ENCODE peak calls at places on chromosomes 13 and 19, in five cellular contexts. A is Panc1, S is HCT116, G is transverse colon, L is stomach. T is an unnamed sample.

GRCh38 chr13:85170372-85170771 is 628.8 kb downstream of the SLITRK6 start:
- DNase-seq in A (no peak), S (no peak), G (no peak), L (no peak), T (no peak)

GRCh38 chr19:54928299-54928698 is 19.0 kb downstream of the NLRP7 start:
- DNase-seq in A (no peak), S (peak; percentile 6), G (no peak), L (no peak), T (no peak)

GRCh38 chr13:20525144-20525600 is 485 bp downstream of the CRYL1 start:
- DNase-seq in A (no peak), S (no peak), G (peak; percentile 57), L (peak; percentile 41), T (no peak)

GRCh38 chr13:88103824-88104223 is 432.7 kb downstream of the SLITRK5 start:
- DNase-seq in A (no peak), S (no peak), G (no peak), L (no peak), T (no peak)

GRCh38 chr19:50646074-50646807 is 3.0 kb upstream of the C19orf81 start:
- DNase-seq in A (no peak), S (peak; percentile 48), G (no peak), L (no peak), T (no peak)

GRCh38 chr13:72698164-72698563 is 29.3 kb downstream of the MZT1 start:
- DNase-seq in A (no peak), S (no peak), G (no peak), L (no peak), T (no peak)

GRCh38 chr19:955803-956746 is 28.1 kb upstream of the WDR18 start:
- DNase-seq in A (no peak), S (no peak), G (peak; percentile 41), L (no peak), T (no peak)

GRCh38 chr13:86918682-86919081 is 752.5 kb upstream of the SLITRK5 start:
- DNase-seq in A (no peak), S (no peak), G (no peak), L (no peak), T (no peak)

GRCh38 chr13:113033498-113033897 is 64.5 kb downstream of the MCF2L start:
- DNase-seq in A (no peak), S (no peak), G (no peak), L (no peak), T (no peak)

GRCh38 chr19:39264306-39265290 is 3.6 kb upstream of the IFNL2 start:
- DNase-seq in A (no peak), S (no peak), G (no peak), L (no peak), T (no peak)

GRCh38 chr13:72390909-72391308 is 336.5 kb downstream of the MZT1 start:
- DNase-seq in A (no peak), S (peak; percentile 48), G (no peak), L (no peak), T (no peak)

GRCh38 chr19:17248011-17248776 is 2.5 kb upstream of the NR2F6 start:
- DNase-seq in A (no peak), S (no peak), G (peak; percentile 73), L (peak; percentile 60), T (no peak)

GRCh38 chr13:114078501-114079451 is 53.6 kb downstream of the RASA3 start:
- DNase-seq in A (no peak), S (no peak), G (peak; percentile 63), L (peak; percentile 36), T (no peak)

GRCh38 chr13:112346899-112347229 is 29.3 kb upstream of the SPACA7 start:
- DNase-seq in A (no peak), S (no peak), G (no peak), L (no peak), T (no peak)

GRCh38 chr13:110012102-110012739 is 225.8 kb upstream of the IRS2 start:
- DNase-seq in A (no peak), S (peak; percentile 60), G (no peak), L (no peak), T (no peak)

GRCh38 chr19:51181913-51182419 is 39.9 kb downstream of the SIGLEC7 start:
- DNase-seq in A (no peak), S (no peak), G (no peak), L (no peak), T (no peak)

GRCh38 chr19:6062961-6063575 is 47.2 kb downstream of the RFX2 start:
- DNase-seq in A (no peak), S (no peak), G (peak; percentile 8), L (no peak), T (no peak)

GRCh38 chr13:88979465-88980180 is 1308.5 kb downstream of the SLITRK5 start:
- DNase-seq in A (no peak), S (no peak), G (no peak), L (no peak), T (no peak)

GRCh38 chr13:65656740-65657329 is 1573.3 kb downstream of the PCDH9 start:
- DNase-seq in A (no peak), S (no peak), G (no peak), L (no peak), T (no peak)

GRCh38 chr13:110276553-110276950 is 30.4 kb downstream of the COL4A1 start:
- DNase-seq in A (no peak), S (no peak), G (no peak), L (no peak), T (no peak)

GRCh38 chr13:95723428-95723827 is 46.5 kb downstream of the DNAJC3 start:
- DNase-seq in A (no peak), S (no peak), G (no peak), L (no peak), T (no peak)

GRCh38 chr19:50460161-50460765 is 16.0 kb upstream of the EMC10 start:
- DNase-seq in A (no peak), S (no peak), G (no peak), L (no peak), T (no peak)

GRCh38 chr13:71880753-71881541 is 13.9 kb upstream of the DACH1 start:
- DNase-seq in A (no peak), S (no peak), G (no peak), L (no peak), T (no peak)

GRCh38 chr13:27583645-27584044 is 36.7 kb downstream of the LNX2 start:
- DNase-seq in A (no peak), S (no peak), G (no peak), L (no peak), T (no peak)

GRCh38 chr19:39154626-39155100 is 29.1 kb downstream of the PAK4 start:
- DNase-seq in A (no peak), S (peak; percentile 38), G (peak; percentile 67), L (peak; percentile 85), T (peak; percentile 85)

GRCh38 chr13:106243011-106243410 is 292.5 kb downstream of the EFNB2 start:
- DNase-seq in A (no peak), S (no peak), G (no peak), L (no peak), T (no peak)

GRCh38 chr13:40564342-40564997 is 102.0 kb downstream of the FOXO1 start:
- DNase-seq in A (no peak), S (no peak), G (no peak), L (no peak), T (no peak)

GRCh38 chr19:46635920-46636761 is at the start of gene GNG8:
- DNase-seq in A (no peak), S (no peak), G (no peak), L (no peak), T (no peak)

GRCh38 chr13:100530645-100531044 is 57.9 kb downstream of the GGACT start:
- DNase-seq in A (no peak), S (no peak), G (no peak), L (no peak), T (no peak)

GRCh38 chr13:108494991-108495661 is 134.3 kb upstream of the MYO16 start:
- DNase-seq in A (no peak), S (no peak), G (no peak), L (no peak), T (no peak)

GRCh38 chr19:44576843-44577565 is 36.4 kb upstream of the IGSF23 start:
- DNase-seq in A (no peak), S (peak; percentile 39), G (peak; percentile 57), L (peak; percentile 56), T (no peak)

GRCh38 chr19:28633223-28634030 is 579.5 kb downstream of the UQCRFS1 start:
- DNase-seq in A (peak; percentile 15), S (no peak), G (peak; percentile 57), L (no peak), T (no peak)

GRCh38 chr13:105153626-105154025 is 1381.8 kb downstream of the EFNB2 start:
- DNase-seq in A (no peak), S (no peak), G (no peak), L (no peak), T (no peak)
- H3K27ac ChIP-seq in A (no peak overlapping the region), S (no peak overlapping the region), G (no peak overlapping the region), L (no peak overlapping the region), T (no peak overlapping the region)

DNA sequence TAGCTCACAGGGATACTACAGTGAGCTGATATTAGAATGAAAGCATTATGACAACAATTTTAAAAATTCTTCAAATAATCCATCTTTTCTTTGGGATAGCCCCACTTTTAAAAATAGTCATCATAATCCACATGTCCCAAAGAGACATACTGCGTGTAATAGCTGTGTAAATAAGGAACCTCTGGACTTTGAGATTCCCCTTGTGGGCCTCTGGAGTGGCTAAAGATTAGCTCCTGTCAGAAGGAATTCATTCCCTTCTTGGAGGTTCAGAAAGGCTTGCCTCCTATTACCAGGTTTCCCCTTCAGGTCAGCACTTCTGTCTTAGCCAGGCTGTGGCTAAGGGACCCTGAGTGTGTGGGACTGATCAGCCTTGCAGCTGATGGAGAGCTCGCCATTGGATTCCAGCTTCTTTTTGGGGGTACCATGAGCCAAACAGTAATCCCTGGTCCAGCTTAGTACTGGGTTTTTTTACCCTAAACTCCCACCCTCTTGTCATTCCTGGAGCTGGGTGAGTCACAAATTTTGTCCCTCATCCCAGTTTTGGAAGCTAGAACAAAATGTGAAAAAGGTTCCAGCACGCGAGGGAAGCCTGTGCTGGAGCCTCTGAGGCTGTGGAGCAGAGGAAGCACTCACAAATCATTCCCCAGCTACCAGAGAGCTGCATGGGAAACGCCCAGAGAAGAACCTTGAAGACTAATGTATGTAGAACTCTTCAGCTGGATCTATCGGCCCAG is 96.6 kb downstream of the RNASEH2B start:
- DNase-seq in A (no peak), S (no peak), G (no peak), L (no peak), T (no peak)
- TF ChIP-seq POLR2AphosphoS5 in A (no peak), S (no peak), G (no peak), L (no peak), T (no peak)

GRCh38 chr13:37473035-37473434 is 125.5 kb downstream of the POSTN start:
- DNase-seq in A (no peak), S (no peak), G (no peak), L (no peak), T (no peak)
- H3K27ac ChIP-seq in A (no peak overlapping the region), S (no peak overlapping the region), G (no peak overlapping the region), L (no peak overlapping the region), T (no peak overlapping the region)

DNA sequence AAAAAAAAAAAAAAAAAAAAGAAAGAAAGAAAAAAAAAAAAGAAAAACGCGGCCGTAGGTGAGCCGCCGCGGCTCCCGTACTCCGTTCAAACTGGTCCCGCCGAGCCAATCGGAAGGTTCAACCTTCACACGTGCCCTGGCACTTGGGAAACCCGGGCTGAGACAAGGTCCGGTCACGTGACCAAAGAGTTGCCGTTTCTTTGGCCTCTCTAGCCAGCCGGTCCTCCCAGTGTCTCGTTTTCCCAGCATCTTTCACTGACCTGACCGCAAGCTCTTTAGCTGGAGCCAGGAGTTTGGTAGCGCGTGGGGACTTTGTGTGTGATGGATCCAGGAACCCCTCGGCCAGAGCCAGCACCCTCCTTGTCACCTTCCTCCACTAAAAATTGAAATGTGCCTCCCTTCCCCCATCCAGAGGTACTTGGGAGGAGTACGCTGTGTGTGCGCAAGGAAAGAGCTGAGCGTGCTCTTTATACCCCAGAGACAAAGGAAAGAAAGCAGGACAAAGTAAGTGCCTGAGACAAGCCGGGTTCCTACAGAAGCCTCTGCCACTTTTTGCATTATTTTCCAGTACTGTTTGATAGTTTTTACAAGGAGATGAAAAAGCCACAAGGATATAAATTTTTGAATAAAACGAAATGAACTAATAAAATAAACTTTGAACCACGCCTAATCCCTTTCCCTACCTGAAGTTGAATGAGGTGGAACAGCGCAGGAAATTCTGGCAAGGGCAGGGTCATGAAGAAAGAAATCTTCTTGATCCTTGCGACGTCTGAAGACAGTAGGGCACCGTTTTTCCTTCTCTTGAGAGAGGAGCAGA is 958 bp downstream of the TNPO2 start:
- DNase-seq in A (peak; percentile 87), S (peak; percentile 99), G (peak; percentile 97), L (peak; percentile 97), T (peak; percentile 97)
- TF ChIP-seq POLR2AphosphoS5 in A (peak; percentile 89), S (peak; percentile 65), G (peak; percentile 70), L (peak; percentile 67), T (peak; percentile 49)

T was measured in breast epithelium.